ENCODE peak calls at places on chromosomes 11 and 22, in seven cellular contexts. One of them, this sample, is unnamed.

GRCh38 chr11:33310720-33311500 is 53.7 kb downstream of the HIPK3 start:
- DNase-seq in A549: no peak
- DNase-seq in HL-60: no peak
- DNase-seq in neural progenitor cell: peak; percentile 59
- DNase-seq in Karpas-422: no peak
- DNase-seq in AG04450: no peak
- DNase-seq in cardiac fibroblast: no peak
- DNase-seq in this sample: no peak

GRCh38 chr11:35354644-35355043 is 64.7 kb downstream of the SLC1A2 start:
- DNase-seq in A549: no peak
- DNase-seq in HL-60: no peak
- DNase-seq in neural progenitor cell: no peak
- DNase-seq in Karpas-422: no peak
- DNase-seq in AG04450: no peak
- DNase-seq in cardiac fibroblast: no peak
- DNase-seq in this sample: no peak

GRCh38 chr22:38282397-38282796 is 9.6 kb upstream of the TMEM184B start:
- DNase-seq in A549: no peak
- DNase-seq in HL-60: no peak
- DNase-seq in neural progenitor cell: no peak
- DNase-seq in Karpas-422: no peak
- DNase-seq in AG04450: no peak
- DNase-seq in cardiac fibroblast: no peak
- DNase-seq in this sample: no peak

GRCh38 chr11:58674609-58675008 is 52.1 kb downstream of the CNTF start:
- DNase-seq in A549: no peak
- DNase-seq in HL-60: no peak
- DNase-seq in neural progenitor cell: no peak
- DNase-seq in Karpas-422: no peak
- DNase-seq in AG04450: no peak
- DNase-seq in cardiac fibroblast: no peak
- DNase-seq in this sample: no peak

GRCh38 chr22:26743149-26743548 is 85.8 kb downstream of the MIAT start:
- DNase-seq in A549: no peak
- DNase-seq in HL-60: no peak
- DNase-seq in neural progenitor cell: no peak
- DNase-seq in Karpas-422: no peak
- DNase-seq in AG04450: no peak
- DNase-seq in cardiac fibroblast: no peak
- DNase-seq in this sample: no peak

GRCh38 chr11:96001037-96001436 is 77.1 kb upstream of the MTMR2 start:
- DNase-seq in A549: no peak
- DNase-seq in HL-60: no peak
- DNase-seq in neural progenitor cell: no peak
- DNase-seq in Karpas-422: no peak
- DNase-seq in AG04450: peak; percentile 55
- DNase-seq in cardiac fibroblast: peak; percentile 96
- DNase-seq in this sample: no peak

GRCh38 chr11:73415854-73416615 is 39.8 kb downstream of the RELT start:
- DNase-seq in A549: no peak
- DNase-seq in HL-60: no peak
- DNase-seq in neural progenitor cell: no peak
- DNase-seq in Karpas-422: no peak
- DNase-seq in AG04450: no peak
- DNase-seq in cardiac fibroblast: no peak
- DNase-seq in this sample: no peak

GRCh38 chr22:42869888-42870480 is 12.9 kb upstream of the ARFGAP3 start:
- DNase-seq in A549: no peak
- DNase-seq in HL-60: no peak
- DNase-seq in neural progenitor cell: no peak
- DNase-seq in Karpas-422: no peak
- DNase-seq in AG04450: no peak
- DNase-seq in cardiac fibroblast: no peak
- DNase-seq in this sample: no peak

GRCh38 chr22:44567846-44568493 is 69.9 kb upstream of the RTL6 start:
- DNase-seq in A549: no peak
- DNase-seq in HL-60: no peak
- DNase-seq in neural progenitor cell: no peak
- DNase-seq in Karpas-422: peak; percentile 68
- DNase-seq in AG04450: no peak
- DNase-seq in cardiac fibroblast: peak; percentile 57
- DNase-seq in this sample: no peak

GRCh38 chr11:2766166-2766565 is 66.4 kb upstream of the KCNQ1OT1 start:
- DNase-seq in A549: no peak
- DNase-seq in HL-60: no peak
- DNase-seq in neural progenitor cell: no peak
- DNase-seq in Karpas-422: no peak
- DNase-seq in AG04450: no peak
- DNase-seq in cardiac fibroblast: no peak
- DNase-seq in this sample: no peak

GRCh38 chr22:19844423-19845368 is 10.0 kb downstream of the GNB1L start:
- DNase-seq in A549: no peak
- DNase-seq in HL-60: no peak
- DNase-seq in neural progenitor cell: no peak
- DNase-seq in Karpas-422: no peak
- DNase-seq in AG04450: no peak
- DNase-seq in cardiac fibroblast: peak; percentile 67
- DNase-seq in this sample: no peak

GRCh38 chr22:33274214-33274828 is 216.1 kb upstream of the SYN3 start:
- DNase-seq in A549: no peak
- DNase-seq in HL-60: peak; percentile 2
- DNase-seq in neural progenitor cell: peak; percentile 70
- DNase-seq in Karpas-422: peak; percentile 92
- DNase-seq in AG04450: no peak
- DNase-seq in cardiac fibroblast: peak; percentile 2
- DNase-seq in this sample: no peak

GRCh38 chr11:299951-300735 is 817 bp upstream of the IFITM5 start:
- DNase-seq in A549: no peak
- DNase-seq in HL-60: no peak
- DNase-seq in neural progenitor cell: peak; percentile 78
- DNase-seq in Karpas-422: no peak
- DNase-seq in AG04450: no peak
- DNase-seq in cardiac fibroblast: peak; percentile 46
- DNase-seq in this sample: no peak

GRCh38 chr11:91081440-91082088 is 858.7 kb upstream of the CHORDC1 start:
- DNase-seq in A549: peak; percentile 3
- DNase-seq in HL-60: peak; percentile 67
- DNase-seq in neural progenitor cell: no peak
- DNase-seq in Karpas-422: peak; percentile 76
- DNase-seq in AG04450: no peak
- DNase-seq in cardiac fibroblast: peak; percentile 56
- DNase-seq in this sample: no peak

GRCh38 chr11:96259053-96259837 is 83.8 kb downstream of the MAML2 start:
- DNase-seq in A549: peak; percentile 10
- DNase-seq in HL-60: no peak
- DNase-seq in neural progenitor cell: no peak
- DNase-seq in Karpas-422: no peak
- DNase-seq in AG04450: no peak
- DNase-seq in cardiac fibroblast: peak; percentile 69
- DNase-seq in this sample: no peak

GRCh38 chr11:12137005-12137690 is 26.8 kb downstream of the MICAL2 start:
- DNase-seq in A549: no peak
- DNase-seq in HL-60: no peak
- DNase-seq in neural progenitor cell: no peak
- DNase-seq in Karpas-422: no peak
- DNase-seq in AG04450: no peak
- DNase-seq in cardiac fibroblast: no peak
- DNase-seq in this sample: no peak

GRCh38 chr11:959027-959426 is 33.4 kb downstream of the AP2A2 start:
- DNase-seq in A549: no peak
- DNase-seq in HL-60: no peak
- DNase-seq in neural progenitor cell: no peak
- DNase-seq in Karpas-422: no peak
- DNase-seq in AG04450: no peak
- DNase-seq in cardiac fibroblast: no peak
- DNase-seq in this sample: no peak

GRCh38 chr22:17213976-17214375 is 5.3 kb downstream of the ADA2 start:
- DNase-seq in A549: no peak
- DNase-seq in HL-60: no peak
- DNase-seq in neural progenitor cell: peak; percentile 34
- DNase-seq in Karpas-422: peak; percentile 69
- DNase-seq in AG04450: no peak
- DNase-seq in cardiac fibroblast: peak; percentile 64
- DNase-seq in this sample: no peak

GRCh38 chr11:118006153-118006534 is 19.9 kb downstream of the IL10RA start:
- DNase-seq in A549: no peak
- DNase-seq in HL-60: no peak
- DNase-seq in neural progenitor cell: no peak
- DNase-seq in Karpas-422: no peak
- DNase-seq in AG04450: no peak
- DNase-seq in cardiac fibroblast: no peak
- DNase-seq in this sample: no peak

GRCh38 chr22:49566693-49567092 is 261.0 kb downstream of the BRD1 start:
- DNase-seq in A549: no peak
- DNase-seq in HL-60: no peak
- DNase-seq in neural progenitor cell: no peak
- DNase-seq in Karpas-422: no peak
- DNase-seq in AG04450: no peak
- DNase-seq in cardiac fibroblast: no peak
- DNase-seq in this sample: no peak

GRCh38 chr22:49783926-49784629 is 43.6 kb downstream of the BRD1 start:
- DNase-seq in A549: no peak
- DNase-seq in HL-60: no peak
- DNase-seq in neural progenitor cell: no peak
- DNase-seq in Karpas-422: peak; percentile 36
- DNase-seq in AG04450: no peak
- DNase-seq in cardiac fibroblast: no peak
- DNase-seq in this sample: no peak

GRCh38 chr22:24875862-24876506 is 70.0 kb downstream of the SGSM1 start:
- DNase-seq in A549: no peak
- DNase-seq in HL-60: no peak
- DNase-seq in neural progenitor cell: peak; percentile 78
- DNase-seq in Karpas-422: peak; percentile 65
- DNase-seq in AG04450: no peak
- DNase-seq in cardiac fibroblast: peak; percentile 31
- DNase-seq in this sample: no peak

GRCh38 chr11:122697636-122698167 is 42.2 kb downstream of the UBASH3B start:
- DNase-seq in A549: peak; percentile 28
- DNase-seq in HL-60: peak; percentile 91
- DNase-seq in neural progenitor cell: no peak
- DNase-seq in Karpas-422: peak; percentile 92
- DNase-seq in AG04450: no peak
- DNase-seq in cardiac fibroblast: peak; percentile 52
- DNase-seq in this sample: peak; percentile 55

GRCh38 chr11:92826597-92826996 is 142.9 kb upstream of the MTNR1B start:
- DNase-seq in A549: no peak
- DNase-seq in HL-60: no peak
- DNase-seq in neural progenitor cell: no peak
- DNase-seq in Karpas-422: peak; percentile 59
- DNase-seq in AG04450: no peak
- DNase-seq in cardiac fibroblast: no peak
- DNase-seq in this sample: no peak

GRCh38 chr11:33622231-33622630 is 78.4 kb downstream of the C11orf91 start:
- DNase-seq in A549: no peak
- DNase-seq in HL-60: no peak
- DNase-seq in neural progenitor cell: no peak
- DNase-seq in Karpas-422: peak; percentile 32
- DNase-seq in AG04450: no peak
- DNase-seq in cardiac fibroblast: peak; percentile 70
- DNase-seq in this sample: no peak

GRCh38 chr11:107859459-107860239 is 1.1 kb upstream of the SLC35F2 start:
- DNase-seq in A549: peak; percentile 41
- DNase-seq in HL-60: no peak
- DNase-seq in neural progenitor cell: peak; percentile 81
- DNase-seq in Karpas-422: peak; percentile 78
- DNase-seq in AG04450: no peak
- DNase-seq in cardiac fibroblast: peak; percentile 13
- DNase-seq in this sample: peak; percentile 43

GRCh38 chr11:85809881-85810280 is 1.1 kb downstream of the SYTL2 start:
- DNase-seq in A549: no peak
- DNase-seq in HL-60: no peak
- DNase-seq in neural progenitor cell: peak; percentile 52
- DNase-seq in Karpas-422: no peak
- DNase-seq in AG04450: no peak
- DNase-seq in cardiac fibroblast: no peak
- DNase-seq in this sample: no peak
- H3K4me3 ChIP-seq in A549: peak overlapping the region; percentile 52
- H3K4me3 ChIP-seq in HL-60: no peak overlapping the region
- H3K4me3 ChIP-seq in neural progenitor cell: peak overlapping the region; percentile 55
- H3K4me3 ChIP-seq in Karpas-422: peak overlapping the region; percentile 46
- H3K4me3 ChIP-seq in AG04450: peak overlapping the region; percentile 76
- H3K4me3 ChIP-seq in cardiac fibroblast: no peak overlapping the region
- H3K4me3 ChIP-seq in this sample: no peak overlapping the region

GRCh38 chr11:128628686-128629085 is 41.3 kb upstream of the ETS1 start:
- DNase-seq in A549: no peak
- DNase-seq in HL-60: no peak
- DNase-seq in neural progenitor cell: no peak
- DNase-seq in Karpas-422: peak; percentile 53
- DNase-seq in AG04450: no peak
- DNase-seq in cardiac fibroblast: no peak
- DNase-seq in this sample: no peak
- H3K4me3 ChIP-seq in A549: no peak overlapping the region
- H3K4me3 ChIP-seq in HL-60: no peak overlapping the region
- H3K4me3 ChIP-seq in neural progenitor cell: no peak overlapping the region
- H3K4me3 ChIP-seq in Karpas-422: peak overlapping the region; percentile 27
- H3K4me3 ChIP-seq in AG04450: no peak overlapping the region
- H3K4me3 ChIP-seq in cardiac fibroblast: no peak overlapping the region
- H3K4me3 ChIP-seq in this sample: no peak overlapping the region

GRCh38 chr22:28953399-28953798 is 70.0 kb downstream of the ZNRF3 start:
- DNase-seq in A549: no peak
- DNase-seq in HL-60: no peak
- DNase-seq in neural progenitor cell: no peak
- DNase-seq in Karpas-422: no peak
- DNase-seq in AG04450: no peak
- DNase-seq in cardiac fibroblast: no peak
- DNase-seq in this sample: no peak

GRCh38 chr22:28951530-28951929 is 68.2 kb downstream of the ZNRF3 start:
- DNase-seq in A549: no peak
- DNase-seq in HL-60: no peak
- DNase-seq in neural progenitor cell: no peak
- DNase-seq in Karpas-422: no peak
- DNase-seq in AG04450: no peak
- DNase-seq in cardiac fibroblast: no peak
- DNase-seq in this sample: no peak

GRCh38 chr22:28952857-28953256 is 69.5 kb downstream of the ZNRF3 start:
- DNase-seq in A549: no peak
- DNase-seq in HL-60: no peak
- DNase-seq in neural progenitor cell: no peak
- DNase-seq in Karpas-422: no peak
- DNase-seq in AG04450: peak; percentile 37
- DNase-seq in cardiac fibroblast: peak; percentile 33
- DNase-seq in this sample: no peak

GRCh38 chr22:28950567-28951411 is 67.4 kb downstream of the ZNRF3 start:
- DNase-seq in A549: no peak
- DNase-seq in HL-60: no peak
- DNase-seq in neural progenitor cell: no peak
- DNase-seq in Karpas-422: no peak
- DNase-seq in AG04450: no peak
- DNase-seq in cardiac fibroblast: no peak
- DNase-seq in this sample: no peak

GRCh38 chr22:28951969-28952521 is 68.7 kb downstream of the ZNRF3 start:
- DNase-seq in A549: no peak
- DNase-seq in HL-60: no peak
- DNase-seq in neural progenitor cell: peak; percentile 59
- DNase-seq in Karpas-422: no peak
- DNase-seq in AG04450: no peak
- DNase-seq in cardiac fibroblast: peak; percentile 59
- DNase-seq in this sample: no peak
- H3K4me3 ChIP-seq in A549: no peak overlapping the region
- H3K4me3 ChIP-seq in HL-60: no peak overlapping the region
- H3K4me3 ChIP-seq in neural progenitor cell: no peak overlapping the region
- H3K4me3 ChIP-seq in Karpas-422: no peak overlapping the region
- H3K4me3 ChIP-seq in AG04450: no peak overlapping the region
- H3K4me3 ChIP-seq in cardiac fibroblast: no peak overlapping the region
- H3K4me3 ChIP-seq in this sample: no peak overlapping the region

GRCh38 chr11:57597461-57597892 is at the start of gene SERPING1:
- DNase-seq in A549: no peak
- DNase-seq in HL-60: no peak
- DNase-seq in neural progenitor cell: no peak
- DNase-seq in Karpas-422: no peak
- DNase-seq in AG04450: no peak
- DNase-seq in cardiac fibroblast: peak; percentile 79
- DNase-seq in this sample: no peak
- H3K4me3 ChIP-seq in A549: peak within 1 kb of the TSS; percentile 38
- H3K4me3 ChIP-seq in HL-60: peak within 1 kb of the TSS; percentile 9
- H3K4me3 ChIP-seq in neural progenitor cell: peak within 1 kb of the TSS; percentile 56
- H3K4me3 ChIP-seq in Karpas-422: no peak within 1 kb of the TSS
- H3K4me3 ChIP-seq in AG04450: peak within 1 kb of the TSS; percentile 57
- H3K4me3 ChIP-seq in cardiac fibroblast: peak within 1 kb of the TSS; percentile 66
- H3K4me3 ChIP-seq in this sample: no peak within 1 kb of the TSS

This sample was measured in GM12864.